ENCODE peak calls at places on chromosomes 6 and 20, in eight cellular contexts. Z is hepatocyte; K is fibroblast of the aortic adventitia; F is cardiac fibroblast; L is CD8-positive, alpha-beta memory T cell; B is mammary epithelial cell; A is fibroblast of lung; P is mesenchymal stem cell. Q is an unnamed sample.

GRCh38 chr20:1402149-1402548 is 9.3 kb upstream of the FKBP1A start:
- DNase-seq in P (peak; percentile 47), A (peak; percentile 76), F (peak; percentile 63), K (peak; percentile 56), L (no peak), Z (no peak), B (peak; percentile 73), Q (peak; percentile 81)

GRCh38 chr20:49234831-49235230 is 15.6 kb downstream of the DDX27 start:
- DNase-seq in L (no peak), B (no peak), F (no peak), K (no peak), Z (no peak), P (no peak), A (no peak), Q (no peak)

GRCh38 chr6:169695131-169695530 is 6.7 kb downstream of the WDR27 start:
- DNase-seq in P (no peak), K (no peak), Z (no peak), L (no peak), B (no peak), A (no peak), F (no peak), Q (peak; percentile 44)

GRCh38 chr20:15834857-15835256 is 738.4 kb downstream of the KIF16B start:
- DNase-seq in B (peak; percentile 14), P (no peak), K (no peak), L (no peak), A (no peak), F (no peak), Z (no peak), Q (no peak)

GRCh38 chr20:60056345-60057122 is 98.3 kb downstream of the CDH26 start:
- DNase-seq in A (no peak), F (no peak), B (no peak), Z (no peak), L (no peak), P (no peak), K (no peak), Q (no peak)

GRCh38 chr6:23890543-23891227 is 235.3 kb upstream of the NRSN1 start:
- DNase-seq in A (peak; percentile 33), F (no peak), K (no peak), L (no peak), P (peak; percentile 66), B (peak; percentile 44), Z (no peak), Q (peak; percentile 5)

GRCh38 chr6:67458265-67458664 is 1176.8 kb upstream of the ADGRB3 start:
- DNase-seq in B (no peak), Z (no peak), K (no peak), F (no peak), A (no peak), P (peak; percentile 2), L (no peak), Q (no peak)

GRCh38 chr6:95243091-95243490 is 334.2 kb upstream of the MANEA start:
- DNase-seq in F (no peak), L (no peak), A (no peak), K (no peak), P (no peak), B (no peak), Z (no peak), Q (no peak)

GRCh38 chr6:66183982-66184555 is 477.0 kb upstream of the EYS start:
- DNase-seq in F (no peak), K (peak; percentile 1), A (peak; percentile 64), B (no peak), P (no peak), Z (no peak), L (no peak), Q (peak; percentile 87)

GRCh38 chr6:3424185-3424927 is 32.5 kb downstream of the SLC22A23 start:
- DNase-seq in A (no peak), P (no peak), F (no peak), L (no peak), Z (no peak), K (no peak), B (no peak), Q (no peak)

GRCh38 chr6:23308166-23308565 is 738.8 kb downstream of the HDGFL1 start:
- DNase-seq in K (no peak), L (no peak), Z (no peak), P (no peak), B (peak; percentile 28), A (no peak), F (no peak), Q (no peak)

GRCh38 chr6:46651006-46651405 is 1.6 kb downstream of the CYP39A1 start:
- DNase-seq in K (no peak), L (no peak), B (no peak), P (peak; percentile 67), A (no peak), F (no peak), Z (no peak), Q (no peak)
- H3K4me3 ChIP-seq in K (no peak overlapping the region), L (no peak overlapping the region), B (peak overlapping the region; percentile 85), P (no peak overlapping the region), A (no peak overlapping the region), F (no peak overlapping the region), Z (peak overlapping the region; percentile 45), Q (no peak overlapping the region)

GRCh38 chr20:50379991-50380696 is 130.0 kb upstream of the PTPN1 start:
- DNase-seq in F (no peak), A (no peak), L (no peak), B (no peak), P (no peak), Z (no peak), K (no peak), Q (no peak)

GRCh38 chr20:50376179-50376887 is 133.8 kb upstream of the PTPN1 start:
- DNase-seq in F (no peak), L (no peak), Z (no peak), A (no peak), K (no peak), P (no peak), B (no peak), Q (no peak)

GRCh38 chr20:50376888-50377459 is 133.2 kb upstream of the PTPN1 start:
- DNase-seq in L (no peak), K (no peak), B (peak; percentile 76), P (no peak), Z (no peak), A (no peak), F (no peak), Q (no peak)

GRCh38 chr20:50379049-50379990 is 130.9 kb upstream of the PTPN1 start:
- DNase-seq in P (peak; percentile 80), L (no peak), K (peak; percentile 95), A (peak; percentile 48), F (peak; percentile 98), Z (peak; percentile 82), B (peak; percentile 43), Q (peak; percentile 95)

GRCh38 chr20:50378170-50379000 is 131.8 kb upstream of the PTPN1 start:
- DNase-seq in F (no peak), P (no peak), B (no peak), K (no peak), Z (no peak), L (no peak), A (no peak), Q (no peak)
- H3K4me3 ChIP-seq in F (no peak overlapping the region), P (no peak overlapping the region), B (no peak overlapping the region), K (no peak overlapping the region), Z (no peak overlapping the region), L (no peak overlapping the region), A (peak overlapping the region; percentile 42), Q (peak overlapping the region; percentile 17)

GRCh38 chr20:25250508-25250907 is 2.6 kb downstream of the PYGB start:
- DNase-seq in K (no peak), A (peak; percentile 45), P (no peak), L (no peak), B (no peak), Z (peak; percentile 3), F (no peak), Q (no peak)
- H3K4me3 ChIP-seq in K (peak overlapping the region; percentile 56), A (peak overlapping the region; percentile 22), P (no peak overlapping the region), L (no peak overlapping the region), B (peak overlapping the region; percentile 97), Z (no peak overlapping the region), F (peak overlapping the region; percentile 95), Q (no peak overlapping the region)

DNA sequence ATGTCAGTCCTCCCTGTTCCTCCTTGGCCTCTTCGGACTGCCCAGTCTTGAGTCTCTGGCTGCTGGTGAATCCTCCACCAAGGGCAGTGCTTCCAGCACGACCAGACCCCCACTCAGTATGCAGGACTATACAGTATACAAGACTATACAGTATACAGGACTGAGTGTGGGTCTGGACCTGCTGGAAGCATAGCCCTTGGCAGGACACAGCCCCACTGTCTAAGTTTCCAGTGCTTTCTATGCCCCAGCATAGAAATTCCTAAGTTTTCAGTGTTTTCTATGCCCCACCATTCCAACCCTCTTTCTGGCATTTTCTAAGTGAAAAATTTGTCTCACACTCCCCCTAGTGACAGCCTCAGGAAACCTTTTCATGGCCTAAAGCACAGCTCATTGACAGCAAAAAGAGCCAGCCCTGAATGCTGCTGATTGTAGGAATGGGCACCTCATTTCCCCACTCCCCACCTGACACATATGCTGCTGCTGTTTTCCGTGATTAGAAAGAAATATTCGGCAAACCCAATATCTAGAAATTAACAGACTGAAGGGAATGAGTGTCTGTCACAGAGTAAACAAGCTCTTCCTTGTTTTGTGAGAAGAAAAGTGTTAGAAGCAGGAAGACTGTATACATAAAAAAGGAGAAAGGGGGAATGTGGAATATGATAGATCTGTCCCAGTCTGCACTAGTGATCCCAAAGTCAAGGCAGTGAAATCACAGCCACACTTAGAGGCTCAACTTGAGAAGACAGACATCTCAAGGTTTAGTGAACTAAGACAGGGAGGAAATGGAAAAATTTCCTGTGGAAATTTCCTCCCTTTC is 206.9 kb downstream of the IBTK start:
- DNase-seq in B (peak; percentile 24), L (no peak), A (peak; percentile 48), F (peak; percentile 76), Z (peak; percentile 78), K (peak; percentile 84), P (peak; percentile 66), Q (peak; percentile 68)
- H3K4me3 ChIP-seq in B (no peak overlapping the region), L (no peak overlapping the region), A (no peak overlapping the region), F (no peak overlapping the region), Z (no peak overlapping the region), K (no peak overlapping the region), P (no peak overlapping the region), Q (no peak overlapping the region)

GRCh38 chr6:158046201-158047119 is 64.8 kb downstream of the SYNJ2 start:
- DNase-seq in K (no peak), B (no peak), L (peak; percentile 51), P (no peak), Z (no peak), F (no peak), A (no peak), Q (no peak)
- H3K4me3 ChIP-seq in K (no peak overlapping the region), B (no peak overlapping the region), L (peak overlapping the region; percentile 7), P (no peak overlapping the region), Z (no peak overlapping the region), F (no peak overlapping the region), A (no peak overlapping the region), Q (no peak overlapping the region)

Q was measured in AG10803.